ENCODE peak calls at places on chromosomes 2 and 18, in seven cellular contexts. G is GM23248, H is GM23338, P is MM.1S, T is OCI-LY7, D is PC-3, O is HCT116. R is an unnamed sample. For H4K20me1, the result is how much of the 10 kb centered on the place peaks cover.

GRCh38 chr2:120278901-120279300 is 26.2 kb downstream of the RALB start:
- DNase-seq in G (no peak), H (no peak), P (no peak), T (no peak), D (no peak), O (no peak), R (peak)

GRCh38 chr2:26178746-26179436 is 6.0 kb downstream of the GAREM2 start:
- DNase-seq in G (peak), H (peak), P (peak), T (no peak), D (peak), O (no peak), R (peak)

GRCh38 chr2:203498161-203498560 is 36.9 kb downstream of the RAPH1 start:
- DNase-seq in G (peak), H (no peak), P (no peak), T (no peak), D (peak), O (peak), R (no peak)

GRCh38 chr2:225270861-225271260 is 128.6 kb upstream of the NYAP2 start:
- DNase-seq in G (peak), H (peak), P (peak), T (peak), D (peak), O (peak), R (no peak)

GRCh38 chr18:45854036-45854586 is 28.6 kb downstream of the SIGLEC15 start:
- DNase-seq in G (no peak), H (no peak), P (no peak), T (no peak), D (no peak), O (no peak), R (no peak)

GRCh38 chr2:191228861-191229260 is 16.3 kb upstream of the MYO1B start:
- DNase-seq in G (no peak), H (no peak), P (no peak), T (no peak), D (no peak), O (no peak), R (no peak)

GRCh38 chr2:238963164-238963969 is 115.5 kb downstream of the TWIST2 start:
- DNase-seq in G (no peak), H (no peak), P (no peak), T (no peak), D (no peak), O (no peak), R (peak)

GRCh38 chr2:221570321-221571107 is 1.6 kb downstream of the EPHA4 start:
- DNase-seq in G (peak), H (peak), P (no peak), T (no peak), D (peak), O (no peak), R (peak)

GRCh38 chr2:48315847-48316194 is 214.1 kb upstream of the STON1 start:
- DNase-seq in G (peak), H (peak), P (peak), T (peak), D (peak), O (no peak), R (peak)

GRCh38 chr2:231661422-231662027 is 46.8 kb upstream of the PTMA start:
- DNase-seq in G (no peak), H (no peak), P (no peak), T (no peak), D (no peak), O (no peak), R (no peak)

GRCh38 chr2:239165206-239165831 is 235.5 kb downstream of the HDAC4 start:
- DNase-seq in G (no peak), H (no peak), P (no peak), T (no peak), D (no peak), O (no peak), R (no peak)

GRCh38 chr2:199443589-199444130 is 14.1 kb downstream of the SATB2 start:
- DNase-seq in G (peak), H (no peak), P (no peak), T (no peak), D (peak), O (no peak), R (no peak)

GRCh38 chr2:226620176-226620575 is 179.4 kb downstream of the IRS1 start:
- DNase-seq in G (no peak), H (no peak), P (no peak), T (no peak), D (no peak), O (no peak), R (no peak)

GRCh38 chr2:25336446-25336845 is 5.3 kb downstream of the DNMT3A start:
- DNase-seq in G (no peak), H (no peak), P (no peak), T (no peak), D (no peak), O (no peak), R (peak)

DNA sequence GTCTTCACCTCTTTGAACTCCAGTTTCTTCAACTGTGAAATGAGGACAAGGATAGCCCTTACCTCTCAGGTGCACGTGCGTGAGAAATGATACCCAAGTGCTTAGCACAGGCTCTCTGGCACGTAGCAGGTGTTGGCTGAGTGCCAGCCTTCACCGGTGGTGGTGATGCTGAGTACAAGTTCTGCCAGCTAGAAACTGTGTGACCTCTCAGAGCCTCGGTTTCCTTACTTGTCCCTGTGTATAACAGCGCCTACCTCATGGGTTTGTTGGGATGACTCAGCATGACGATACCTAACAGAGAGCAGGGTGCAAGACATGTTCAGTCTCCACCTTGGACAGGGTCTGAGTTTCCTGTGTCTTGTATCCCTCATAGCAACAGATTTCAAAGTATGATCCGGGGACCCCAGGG is 205.1 kb downstream of the TNS1 start:
- DNase-seq in G (no peak), H (no peak), P (peak), T (peak), D (peak), O (no peak), R (no peak)
- TF ChIP-seq EZH2phosphoT487 in G (no peak), H (no peak), P (no peak), T (no peak), D (no peak), O (no peak), R (no peak)

GRCh38 chr2:105749583-105750399 is 5.1 kb downstream of the NCK2 start:
- DNase-seq in G (no peak), H (no peak), P (no peak), T (no peak), D (no peak), O (no peak), R (no peak)

GRCh38 chr2:105751272-105751671 is 6.6 kb downstream of the NCK2 start:
- DNase-seq in G (no peak), H (no peak), P (no peak), T (no peak), D (no peak), O (no peak), R (no peak)

GRCh38 chr2:105752691-105753090 is 8.0 kb downstream of the NCK2 start:
- DNase-seq in G (no peak), H (no peak), P (no peak), T (no peak), D (no peak), O (no peak), R (no peak)

GRCh38 chr2:105748564-105748963 is 3.9 kb downstream of the NCK2 start:
- DNase-seq in G (no peak), H (no peak), P (no peak), T (no peak), D (peak), O (no peak), R (no peak)

GRCh38 chr2:105750735-105751134 is 6.0 kb downstream of the NCK2 start:
- DNase-seq in G (no peak), H (no peak), P (no peak), T (no peak), D (no peak), O (no peak), R (no peak)
- H4K20me1 ChIP-seq in G (under half), H (under half), P (under half), T (under half), D (under half), O (under half), R (half or more)

GRCh38 chr18:13444430-13445240 is 226.1 kb downstream of the LDLRAD4 start:
- DNase-seq in G (no peak), H (no peak), P (no peak), T (no peak), D (no peak), O (no peak), R (no peak)
- TF ChIP-seq EZH2phosphoT487 in G (no peak), H (no peak), P (no peak), T (no peak), D (no peak), O (no peak), R (no peak)

GRCh38 chr18:23456835-23457234 is 3.7 kb downstream of the RIOK3 start:
- DNase-seq in G (peak), H (no peak), P (no peak), T (no peak), D (no peak), O (no peak), R (no peak)
- H4K20me1 ChIP-seq in G (under half), H (under half), P (under half), T (under half), D (half or more), O (under half), R (half or more)

GRCh38 chr2:54553075-54553474 is 96.9 kb downstream of the SPTBN1 start:
- DNase-seq in G (no peak), H (no peak), P (no peak), T (no peak), D (no peak), O (no peak), R (no peak)

GRCh38 chr2:54557211-54557600 is 101.1 kb downstream of the SPTBN1 start:
- DNase-seq in G (no peak), H (no peak), P (no peak), T (no peak), D (no peak), O (no peak), R (no peak)

GRCh38 chr2:54556659-54557121 is 100.6 kb downstream of the SPTBN1 start:
- DNase-seq in G (peak), H (no peak), P (no peak), T (no peak), D (no peak), O (no peak), R (no peak)

GRCh38 chr2:54557601-54558187 is 101.6 kb downstream of the SPTBN1 start:
- DNase-seq in G (peak), H (peak), P (peak), T (peak), D (peak), O (peak), R (peak)

DNA sequence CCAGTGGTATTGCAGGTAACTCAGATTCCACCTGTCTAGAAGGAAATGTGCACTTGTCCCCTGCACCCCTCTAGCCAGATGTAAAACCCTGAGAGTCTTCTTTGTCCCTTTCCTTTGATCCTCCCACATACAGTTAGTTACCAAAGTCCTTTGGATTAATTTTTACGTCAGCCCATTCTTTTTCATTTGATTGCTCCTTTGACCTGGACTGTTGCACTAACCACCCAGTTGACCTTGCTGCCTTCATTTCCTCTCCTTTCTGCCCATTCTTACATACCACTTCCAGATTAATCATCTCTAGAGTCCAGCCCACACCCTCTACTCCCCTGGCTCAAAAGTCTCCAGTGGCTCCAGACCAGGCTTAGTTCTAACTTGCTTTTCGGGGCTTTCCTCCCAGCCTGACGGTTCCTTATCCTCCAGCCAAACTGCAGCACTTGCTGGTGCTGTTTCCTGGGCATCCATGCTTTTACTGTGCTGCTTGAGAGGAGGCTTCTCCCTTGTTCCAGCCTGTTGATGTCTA is 99.3 kb downstream of the SPTBN1 start:
- DNase-seq in G (peak), H (no peak), P (no peak), T (peak), D (no peak), O (no peak), R (no peak)
- TF ChIP-seq EZH2phosphoT487 in G (no peak), H (no peak), P (no peak), T (no peak), D (no peak), O (no peak), R (no peak)

DNA sequence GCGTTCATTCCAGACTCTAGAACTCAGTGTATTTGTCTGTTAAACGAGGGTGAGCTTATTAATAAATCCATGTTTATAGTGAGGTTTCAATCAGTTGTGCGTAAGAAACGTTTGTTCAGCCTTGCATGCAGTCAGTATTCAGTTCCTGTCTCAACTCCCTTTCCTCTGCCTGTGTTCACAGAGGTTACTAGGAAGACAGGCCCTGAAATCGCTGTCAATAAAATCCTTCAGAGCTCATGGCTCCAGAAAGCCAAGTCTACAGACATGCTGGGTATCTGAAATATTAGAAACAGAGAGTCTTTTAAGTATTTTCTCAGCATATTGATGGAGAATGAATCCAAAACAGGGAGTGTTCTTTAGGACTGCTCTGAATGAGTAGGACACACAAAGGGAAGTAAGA is 75.4 kb downstream of the KLF7 start:
- DNase-seq in G (no peak), H (no peak), P (no peak), T (no peak), D (no peak), O (no peak), R (no peak)
- H4K20me1 ChIP-seq in G (under half), H (under half), P (under half), T (under half), D (under half), O (under half), R (under half)

DNA sequence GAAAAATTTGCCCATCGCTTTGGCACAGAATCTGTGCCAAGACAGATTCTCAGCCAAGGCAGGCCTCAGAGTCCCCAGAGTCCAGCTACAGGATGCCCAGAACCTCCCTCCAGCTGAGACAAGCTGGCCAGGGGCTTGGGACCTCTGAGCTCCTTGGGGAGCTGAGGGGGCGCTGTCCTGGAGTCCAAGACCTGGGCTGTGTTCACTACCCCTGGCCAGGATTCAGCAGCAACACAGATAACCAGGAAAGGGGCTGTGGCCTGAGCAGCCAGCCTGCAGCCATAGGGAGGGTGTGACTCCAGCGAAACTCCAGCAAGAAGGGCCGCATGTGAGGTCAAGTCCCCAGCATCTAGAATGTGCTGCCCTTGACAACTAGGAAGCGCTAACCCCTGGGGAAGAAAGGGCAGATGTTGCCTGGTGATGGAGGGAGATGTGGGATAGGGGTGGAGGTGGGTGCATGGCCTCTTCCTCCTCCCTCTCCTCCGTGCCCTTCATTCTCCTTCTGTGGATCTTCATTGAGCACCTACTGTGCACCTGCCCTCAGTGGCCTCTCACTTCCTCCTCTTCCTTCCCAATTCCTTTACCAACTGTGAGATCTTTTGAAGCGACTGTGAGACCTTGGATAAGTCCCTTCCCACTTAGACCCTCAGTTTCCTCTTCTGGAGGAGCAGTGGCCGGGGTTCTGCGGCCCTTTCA is 7.7 kb upstream of the ARID5A start:
- DNase-seq in G (no peak), H (no peak), P (no peak), T (no peak), D (no peak), O (no peak), R (no peak)
- TF ChIP-seq EZH2phosphoT487 in G (no peak), H (no peak), P (no peak), T (no peak), D (no peak), O (no peak), R (no peak)

DNA sequence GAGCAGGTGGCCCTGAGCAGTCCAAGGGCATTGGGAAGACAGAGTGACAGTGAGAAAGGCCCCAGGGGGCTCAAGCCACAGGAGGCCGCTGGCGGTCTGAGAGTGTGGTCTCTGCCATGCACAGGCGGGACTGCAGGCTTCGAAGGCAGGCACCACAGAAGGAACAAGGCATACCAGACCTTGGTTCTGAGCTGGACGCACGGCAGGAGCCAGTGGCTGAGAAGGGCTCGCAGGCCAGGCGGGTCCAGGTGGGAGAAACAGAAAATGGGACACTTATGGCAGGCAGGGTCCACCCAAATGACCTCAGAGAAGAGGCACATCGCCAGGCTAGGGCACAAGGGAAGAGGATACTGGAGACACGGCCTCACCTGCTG is 14.9 kb downstream of the HJURP start:
- DNase-seq in G (no peak), H (no peak), P (no peak), T (no peak), D (no peak), O (no peak), R (no peak)
- H4K20me1 ChIP-seq in G (under half), H (half or more), P (under half), T (under half), D (half or more), O (under half), R (half or more)

GRCh38 chr2:733495-733894 is 56.3 kb upstream of the TMEM18 start:
- DNase-seq in G (no peak), H (no peak), P (no peak), T (no peak), D (no peak), O (no peak), R (no peak)
- TF ChIP-seq EZH2phosphoT487 in G (no peak), H (no peak), P (no peak), T (no peak), D (no peak), O (no peak), R (no peak)

GRCh38 chr18:2895391-2895790 is 48.6 kb downstream of the EMILIN2 start:
- DNase-seq in G (no peak), H (no peak), P (no peak), T (no peak), D (no peak), O (no peak), R (no peak)

GRCh38 chr18:2898131-2898640 is 51.4 kb downstream of the EMILIN2 start:
- DNase-seq in G (peak), H (no peak), P (no peak), T (peak), D (peak), O (no peak), R (no peak)

GRCh38 chr18:2897448-2898052 is 50.7 kb downstream of the EMILIN2 start:
- DNase-seq in G (no peak), H (no peak), P (no peak), T (no peak), D (no peak), O (no peak), R (no peak)

GRCh38 chr18:2894841-2895370 is 48.1 kb downstream of the EMILIN2 start:
- DNase-seq in G (no peak), H (no peak), P (no peak), T (no peak), D (no peak), O (no peak), R (no peak)

DNA sequence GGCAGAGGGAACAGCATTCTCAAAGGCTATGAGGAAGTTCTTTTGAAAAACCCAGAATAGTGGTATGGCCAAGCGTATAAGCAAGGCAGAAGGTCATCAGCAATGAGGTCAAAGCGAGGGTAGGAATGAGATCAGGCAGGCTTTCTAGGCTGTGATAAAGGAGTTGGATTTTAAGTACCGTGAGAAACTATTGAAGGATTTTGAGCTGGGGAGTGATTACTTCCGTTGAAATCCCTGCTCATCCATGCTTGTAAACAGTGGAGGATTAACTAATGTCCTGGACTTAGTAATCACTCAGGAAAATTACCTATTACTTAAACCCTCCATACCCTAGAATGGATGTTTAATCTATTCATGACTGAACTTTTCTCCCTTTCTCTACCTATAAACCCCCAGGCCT is 50.2 kb downstream of the EMILIN2 start:
- DNase-seq in G (no peak), H (no peak), P (no peak), T (no peak), D (no peak), O (no peak), R (peak)
- H4K20me1 ChIP-seq in G (under half), H (under half), P (under half), T (under half), D (under half), O (under half), R (under half)